ENCODE peak calls at places on chromosomes 16 and 17, in four cellular contexts. C, Z, S and D are unnamed samples.

GRCh38 chr16:66026211-66026610 is 340.3 kb upstream of the CDH5 start:
- DNase-seq in C (no peak), Z (no peak), S (no peak), D (no peak)

GRCh38 chr17:81941484-81942166 is 4.5 kb upstream of the PYCR1 start:
- DNase-seq in C (no peak), Z (peak), S (no peak), D (peak)

GRCh38 chr16:14510939-14511797 is 118.9 kb downstream of the PARN start:
- DNase-seq in C (no peak), Z (no peak), S (no peak), D (no peak)

GRCh38 chr16:50534091-50534490 is 14.1 kb upstream of the NKD1 start:
- DNase-seq in C (no peak), Z (no peak), S (no peak), D (no peak)

GRCh38 chr16:9124908-9125584 is 33.6 kb downstream of the HAPSTR1 start:
- DNase-seq in C (no peak), Z (peak), S (no peak), D (no peak)

GRCh38 chr17:74521701-74522201 is 9.5 kb downstream of the CD300LB start:
- DNase-seq in C (no peak), Z (peak), S (no peak), D (no peak)

GRCh38 chr16:22397931-22398330 is 23.5 kb upstream of the CDR2 start:
- DNase-seq in C (no peak), Z (no peak), S (no peak), D (no peak)

GRCh38 chr16:83799336-83799735 is 8.4 kb upstream of the HSBP1 start:
- DNase-seq in C (no peak), Z (no peak), S (no peak), D (no peak)

GRCh38 chr16:22232277-22233049 is 26.4 kb downstream of the EEF2K start:
- DNase-seq in C (no peak), Z (peak), S (peak), D (peak)

GRCh38 chr16:86297391-86297790 is 212.9 kb upstream of the FOXF1 start:
- DNase-seq in C (no peak), Z (no peak), S (no peak), D (no peak)

GRCh38 chr17:62823111-62823895 is 15.2 kb upstream of the MARCHF10 start:
- DNase-seq in C (no peak), Z (no peak), S (peak), D (no peak)

GRCh38 chr17:66200685-66201092 is 8.8 kb upstream of the CEP112 start:
- DNase-seq in C (no peak), Z (peak), S (peak), D (peak)

GRCh38 chr16:55292491-55292890 is 31.5 kb upstream of the IRX6 start:
- DNase-seq in C (no peak), Z (no peak), S (no peak), D (no peak)

GRCh38 chr16:82761236-82761635 is 134.5 kb downstream of the CDH13 start:
- DNase-seq in C (no peak), Z (peak), S (peak), D (peak)

GRCh38 chr16:55494994-55495421 is 13.9 kb upstream of the LPCAT2 start:
- DNase-seq in C (no peak), Z (no peak), S (peak), D (peak)

GRCh38 chr16:48918520-48919258 is 308.7 kb upstream of the N4BP1 start:
- DNase-seq in C (no peak), Z (no peak), S (no peak), D (no peak)

GRCh38 chr17:50845260-50846147 is 10.1 kb downstream of the WFIKKN2 start:
- DNase-seq in C (no peak), Z (peak), S (no peak), D (no peak)

GRCh38 chr17:64384253-64385186 is 6.1 kb downstream of the PECAM1 start:
- DNase-seq in C (no peak), Z (no peak), S (no peak), D (no peak)
- TF ChIP-seq POLR2A in C (no peak), Z (no peak), S (no peak), D (no peak)

GRCh38 chr17:37820313-37821024 is 75.6 kb upstream of the HNF1B start:
- DNase-seq in C (no peak), Z (no peak), S (peak), D (no peak)
- TF ChIP-seq CTCF in C (no peak), Z (no peak), S (no peak), D (no peak)

GRCh38 chr16:77722315-77723107 is at the start of gene NUDT7:
- DNase-seq in C (peak), Z (peak), S (peak), D (peak)
- TF ChIP-seq POLR2A in C (no peak), Z (no peak), S (peak), D (peak)

DNA sequence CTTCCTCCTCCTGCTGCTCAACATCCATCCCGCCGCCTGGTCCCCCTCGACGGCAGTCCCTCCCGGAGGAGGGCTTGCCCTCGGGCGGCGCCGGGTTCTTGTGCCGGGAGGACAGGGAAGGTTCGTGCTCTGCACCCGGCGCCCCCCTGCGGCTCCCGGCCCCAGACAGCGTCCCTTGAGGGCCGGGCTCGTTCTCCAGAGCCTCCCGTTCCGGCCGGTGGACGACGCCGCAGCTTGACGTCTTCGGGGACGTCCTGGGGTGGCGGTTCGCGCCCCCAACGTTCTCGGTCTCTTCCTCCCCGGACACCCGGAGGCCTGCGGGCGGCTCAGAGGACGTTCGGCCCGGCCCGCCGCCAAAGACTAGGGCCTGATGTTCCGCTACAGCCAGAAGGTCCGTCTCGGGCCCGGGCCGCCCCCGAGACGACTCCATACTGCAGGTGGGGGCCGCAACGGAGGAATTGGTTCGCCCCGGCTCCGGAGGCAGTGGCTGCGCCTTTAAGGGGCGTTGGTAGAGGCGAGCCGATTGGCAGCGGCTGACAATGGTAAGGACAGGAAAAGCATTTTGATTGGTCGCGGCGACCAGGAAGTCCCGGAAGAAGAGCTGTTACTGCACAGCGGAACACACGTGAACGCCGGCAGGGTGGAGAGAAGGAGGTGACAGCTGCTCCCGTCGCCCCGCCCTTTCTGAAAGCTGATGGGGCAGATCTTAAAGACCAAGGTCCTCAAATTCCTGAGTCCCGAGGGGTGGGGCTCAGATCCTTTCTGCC is at the start of gene BORCS6:
- DNase-seq in C (peak), Z (peak), S (peak), D (peak)
- TF ChIP-seq CTCF in C (no peak), Z (peak), S (peak), D (peak)

GRCh38 chr16:183005-183404 is 2.7 kb downstream of the HBQ1 start:
- DNase-seq in C (no peak), Z (no peak), S (no peak), D (no peak)
- TF ChIP-seq POLR2A in C (no peak), Z (no peak), S (no peak), D (no peak)

DNA sequence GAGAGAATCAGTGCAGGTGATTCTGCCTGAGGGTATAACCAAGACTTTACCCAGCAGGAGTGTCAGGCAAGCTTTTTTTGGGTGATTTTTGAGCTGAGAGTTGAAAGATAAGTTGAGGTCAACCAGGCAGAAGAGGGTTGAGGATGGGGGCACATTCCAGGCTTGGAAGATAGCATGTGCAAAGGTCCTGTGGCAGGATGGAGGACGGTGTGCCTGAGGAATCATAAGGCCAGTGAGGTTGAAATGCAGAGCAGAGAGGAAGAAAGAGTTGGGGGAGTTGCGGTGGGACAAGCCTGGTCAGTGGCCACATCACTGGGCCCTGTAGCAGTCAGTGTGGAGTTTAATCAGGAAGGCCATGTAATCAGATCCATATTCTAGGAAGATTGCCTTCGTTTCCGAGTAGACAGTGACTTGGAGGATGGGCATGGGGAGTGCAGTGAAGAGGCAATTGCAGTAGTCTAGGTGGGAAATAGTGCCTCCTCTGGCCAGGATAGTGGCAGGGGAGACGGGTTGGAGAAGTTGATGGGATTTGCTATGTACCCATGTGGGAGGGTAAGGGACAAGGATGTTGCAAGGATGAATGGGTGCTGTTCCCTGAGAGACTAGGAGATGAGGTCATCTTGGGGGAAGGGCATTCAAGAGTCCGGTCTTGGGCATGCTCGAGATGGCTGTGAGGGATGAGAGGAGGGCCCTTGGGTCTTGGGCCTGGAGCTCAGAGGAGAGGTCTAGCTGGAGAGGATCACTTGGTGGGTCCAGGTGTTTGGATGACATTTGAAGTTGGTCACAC is 3.9 kb downstream of the PLEKHG4 start:
- DNase-seq in C (no peak), Z (no peak), S (peak), D (no peak)
- TF ChIP-seq CTCF in C (no peak), Z (no peak), S (no peak), D (no peak)

GRCh38 chr17:32520737-32521399 is 34.1 kb downstream of the CDK5R1 start:
- DNase-seq in C (no peak), Z (no peak), S (no peak), D (no peak)

GRCh38 chr17:32527146-32527545 is 40.4 kb downstream of the CDK5R1 start:
- DNase-seq in C (no peak), Z (no peak), S (no peak), D (no peak)

GRCh38 chr17:32523017-32523680 is 36.4 kb downstream of the CDK5R1 start:
- DNase-seq in C (no peak), Z (no peak), S (no peak), D (no peak)

GRCh38 chr17:32525116-32525515 is 38.3 kb downstream of the CDK5R1 start:
- DNase-seq in C (no peak), Z (no peak), S (no peak), D (no peak)

DNA sequence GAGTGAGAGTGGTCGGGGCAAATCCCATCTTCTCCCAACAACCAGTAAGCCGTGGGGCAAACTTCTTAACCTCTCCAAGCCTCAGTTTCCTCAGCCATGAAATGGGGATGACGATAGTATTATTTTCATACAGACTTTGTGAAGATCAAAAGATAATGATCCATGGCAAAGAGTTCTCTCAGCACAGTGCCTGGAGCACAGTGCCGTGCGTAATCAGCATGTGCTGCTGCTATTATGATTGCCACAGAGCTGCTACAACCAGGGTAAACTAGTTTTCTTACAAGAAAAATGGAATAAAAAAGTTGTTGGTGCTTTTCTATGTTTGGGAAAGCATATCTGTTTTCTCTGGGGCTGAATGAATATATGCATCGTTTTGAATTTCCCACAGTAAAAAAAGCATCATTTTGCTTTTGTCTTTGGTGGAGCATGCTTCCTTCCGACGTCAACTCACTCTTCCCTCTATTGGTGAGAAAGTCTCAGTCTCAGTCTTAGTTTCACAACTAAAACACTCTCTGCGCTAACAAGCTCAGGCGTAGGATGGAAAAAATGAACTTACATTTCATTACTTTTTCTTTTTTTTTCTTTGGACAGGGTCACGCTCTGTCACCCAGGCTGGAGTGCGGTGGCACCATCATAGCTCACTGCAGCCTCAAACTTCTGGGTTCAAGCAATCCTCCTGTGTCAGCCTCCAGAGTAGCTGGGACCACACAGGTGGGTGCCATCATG is 37.2 kb downstream of the CDK5R1 start:
- DNase-seq in C (no peak), Z (no peak), S (no peak), D (no peak)
- TF ChIP-seq POLR2A in C (no peak), Z (no peak), S (no peak), D (no peak)

GRCh38 chr17:6713130-6713917 is at the start of gene SLC13A5:
- DNase-seq in C (no peak), Z (no peak), S (peak), D (no peak)
- TF ChIP-seq CTCF in C (no peak), Z (peak), S (no peak), D (peak)